ENCODE peak calls at places on chromosomes 4 and X, in seven cellular contexts. G, D, S, O, P, J and Z are unnamed samples.

GRCh38 chr4:86771141-86771540 is 78.0 kb downstream of the SLC10A6 start:
- DNase-seq in G (no peak), P (no peak), S (no peak), O (no peak), D (no peak), J (no peak), Z (no peak)

GRCh38 chr4:147916351-147916750 is 184.5 kb downstream of the ARHGAP10 start:
- DNase-seq in D (no peak), S (no peak), P (no peak), G (no peak), O (no peak), J (no peak), Z (no peak)

GRCh38 chrX:41275661-41276609 is 58.0 kb upstream of the DDX3X start:
- DNase-seq in J (peak; percentile 84), D (peak; percentile 57), S (peak; percentile 87), P (peak; percentile 57), G (peak; percentile 86), O (peak; percentile 22), Z (peak; percentile 63)

GRCh38 chrX:77446840-77447239 is 349 bp upstream of the FGF16 start:
- DNase-seq in P (no peak), O (no peak), S (no peak), D (no peak), J (no peak), G (no peak), Z (peak; percentile 26)

GRCh38 chr4:150501983-150502382 is 80.0 kb upstream of the MAB21L2 start:
- DNase-seq in P (no peak), D (peak; percentile 60), S (no peak), G (no peak), J (no peak), O (no peak), Z (no peak)

GRCh38 chrX:9308426-9308825 is 156.4 kb upstream of the TBL1X start:
- DNase-seq in S (no peak), P (no peak), O (no peak), G (no peak), D (no peak), J (no peak), Z (no peak)

GRCh38 chr4:19382993-19383392 is 868.7 kb upstream of the SLIT2 start:
- DNase-seq in J (no peak), O (no peak), D (peak; percentile 37), P (no peak), G (no peak), S (no peak), Z (no peak)

GRCh38 chr4:165381821-165382373 is 3.1 kb downstream of the CPE start:
- DNase-seq in D (no peak), S (no peak), O (no peak), P (no peak), G (no peak), J (no peak), Z (no peak)

GRCh38 chr4:53802500-53802899 is 211.2 kb upstream of the LNX1 start:
- DNase-seq in S (no peak), P (no peak), J (no peak), O (no peak), D (no peak), G (no peak), Z (peak; percentile 4)

GRCh38 chr4:7988437-7988836 is 48.8 kb upstream of the AFAP1 start:
- DNase-seq in S (no peak), G (no peak), D (peak; percentile 76), O (no peak), P (no peak), J (no peak), Z (no peak)

GRCh38 chr4:2250003-2250763 is 8.3 kb upstream of the HAUS3 start:
- DNase-seq in G (no peak), O (no peak), S (no peak), D (no peak), P (no peak), J (no peak), Z (no peak)

GRCh38 chrX:2614911-2615310 is 76.2 kb upstream of the CD99 start:
- DNase-seq in P (peak; percentile 12), G (no peak), O (peak; percentile 26), S (no peak), J (no peak), D (peak; percentile 83), Z (no peak)

GRCh38 chrX:71492086-71493065 is 40.5 kb upstream of the OGT start:
- DNase-seq in P (no peak), O (peak; percentile 21), S (peak; percentile 89), G (peak; percentile 77), J (peak; percentile 53), D (peak; percentile 26), Z (peak; percentile 50)

GRCh38 chr4:26576171-26576829 is 7.6 kb upstream of the TBC1D19 start:
- DNase-seq in O (no peak), G (no peak), J (no peak), S (no peak), P (no peak), D (peak; percentile 62), Z (no peak)

GRCh38 chr4:40811886-40812857 is 62.4 kb downstream of the NSUN7 start:
- DNase-seq in J (no peak), D (peak; percentile 32), G (no peak), P (no peak), S (no peak), O (no peak), Z (no peak)

GRCh38 chrX:102746134-102746584 is 25.6 kb downstream of the GPRASP3 start:
- DNase-seq in J (no peak), G (peak; percentile 78), S (peak; percentile 84), O (no peak), D (no peak), P (peak; percentile 34), Z (peak; percentile 51)

GRCh38 chr4:65336465-65336864 is 333.8 kb downstream of the EPHA5 start:
- DNase-seq in O (no peak), D (no peak), G (no peak), S (no peak), J (no peak), P (no peak), Z (no peak)

DNA sequence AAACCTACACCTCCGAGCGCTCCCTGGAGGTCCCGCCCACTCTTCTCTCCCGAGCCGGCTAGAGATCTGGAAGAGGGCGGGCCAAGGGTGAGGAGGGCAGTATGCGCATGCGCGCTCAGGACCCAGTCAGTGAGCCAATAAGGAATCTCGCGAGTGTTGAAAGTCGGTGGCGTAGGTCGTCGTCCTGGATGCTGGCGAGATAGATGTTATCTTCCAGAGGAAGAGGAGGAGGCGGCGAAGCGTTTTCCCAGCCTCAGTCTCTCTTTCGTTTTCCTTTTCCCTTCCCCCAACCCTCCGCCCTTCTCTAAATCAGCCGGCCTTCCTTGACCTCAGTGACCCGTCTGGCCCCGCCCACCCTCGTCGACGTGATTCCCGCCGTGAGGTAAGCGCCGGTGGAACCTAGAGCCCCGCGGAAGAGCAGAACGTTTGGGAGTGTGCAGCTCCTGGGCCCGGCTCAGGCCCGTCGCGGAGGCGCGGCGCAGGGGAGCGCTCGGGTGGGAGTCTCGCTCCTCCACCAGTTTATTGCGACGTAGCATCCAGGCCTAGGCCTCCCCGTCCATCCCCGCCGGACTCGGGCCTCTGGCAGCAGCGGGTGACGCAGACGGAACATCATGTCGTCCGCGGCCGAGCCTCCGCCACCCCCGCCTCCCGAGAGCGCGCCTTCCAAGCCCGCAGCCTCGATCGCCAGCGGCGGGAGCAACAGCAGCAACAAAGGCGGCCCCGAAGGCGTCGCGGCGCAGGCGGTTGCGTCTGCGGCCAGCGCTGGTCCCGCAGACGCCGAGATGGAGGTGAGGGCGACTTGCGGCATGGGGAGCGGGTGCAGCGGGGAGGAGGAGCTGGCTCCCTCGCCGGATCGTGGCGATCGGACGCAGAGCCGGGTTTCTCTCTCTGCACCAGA is at the start of gene SMARCA5:
- DNase-seq in J (peak; percentile 87), S (peak; percentile 98), D (peak; percentile 98), O (peak; percentile 93), G (peak; percentile 99), P (peak; percentile 97), Z (peak; percentile 96)
- TF ChIP-seq POLR2A in J (peak; percentile 59), S (peak; percentile 63), D (peak; percentile 85), O (peak; percentile 90), G (peak; percentile 94), P (peak; percentile 67), Z (peak; percentile 55)

GRCh38 chr4:29805245-29805644 is 914.9 kb upstream of the PCDH7 start:
- DNase-seq in O (no peak), G (no peak), D (peak; percentile 2), S (no peak), J (no peak), P (no peak), Z (no peak)
- H3K9me3 ChIP-seq in O (no peaks in the 10 kb centered on the region), G (no peaks in the 10 kb centered on the region), D (no peaks in the 10 kb centered on the region), S (peaks cover 25% of the 10 kb centered on the region), J (no peaks in the 10 kb centered on the region), P (no peaks in the 10 kb centered on the region), Z (no peaks in the 10 kb centered on the region)

GRCh38 chr4:80071643-80072606 is 1.1 kb downstream of the ANTXR2 start:
- DNase-seq in J (no peak), D (peak; percentile 22), P (peak; percentile 53), O (peak; percentile 39), S (peak; percentile 90), G (peak; percentile 78), Z (peak; percentile 29)
- TF ChIP-seq POLR2A in J (no peak), D (no peak), P (no peak), O (no peak), S (no peak), G (no peak), Z (no peak)

GRCh38 chr4:12286351-12286750 is 857.7 kb upstream of the HS3ST1 start:
- DNase-seq in O (no peak), S (no peak), G (no peak), D (no peak), P (no peak), J (no peak), Z (no peak)
- H3K9me3 ChIP-seq in O (no peaks in the 10 kb centered on the region), S (peaks cover 64% of the 10 kb centered on the region), G (no peaks in the 10 kb centered on the region), D (no peaks in the 10 kb centered on the region), P (no peaks in the 10 kb centered on the region), J (no peaks in the 10 kb centered on the region), Z (no peaks in the 10 kb centered on the region)

DNA sequence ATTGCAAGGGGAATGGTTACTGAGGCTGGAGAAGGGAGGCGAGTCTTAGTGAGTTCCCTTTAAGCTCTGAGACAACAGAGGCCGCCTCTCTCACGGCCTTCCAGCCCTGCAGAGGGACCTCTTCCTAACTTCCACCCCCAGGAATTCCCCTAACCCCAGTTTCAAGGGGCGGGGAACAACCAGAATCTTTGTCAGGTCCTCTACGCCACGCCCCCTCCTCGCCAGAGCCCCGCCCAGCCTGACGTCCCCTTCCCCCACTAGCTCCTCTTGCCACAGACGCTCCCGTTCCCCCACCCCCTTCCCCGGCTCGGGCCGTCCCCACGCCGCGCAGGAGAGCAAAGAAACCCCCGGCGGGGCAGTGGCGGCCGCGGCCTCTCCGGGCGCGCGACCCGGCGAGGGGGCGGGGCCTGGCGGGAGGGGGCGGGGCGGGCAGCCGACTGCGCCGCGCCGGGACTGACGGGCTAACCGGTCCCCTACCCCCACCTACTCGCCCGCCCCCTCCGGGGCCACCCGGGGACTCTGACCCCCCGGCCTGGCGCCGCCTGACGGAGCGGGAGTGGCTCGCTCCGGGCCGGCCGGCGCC is 12.2 kb upstream of the TMEM156 start:
- DNase-seq in G (peak; percentile 97), J (peak; percentile 81), P (peak; percentile 95), D (peak; percentile 93), O (peak; percentile 89), S (peak; percentile 99), Z (peak; percentile 94)
- TF ChIP-seq POLR2A in G (peak; percentile 0), J (no peak), P (no peak), D (peak; percentile 48), O (no peak), S (no peak), Z (peak; percentile 29)